ENCODE peak calls at places on chromosomes 3 and 15, in four cellular contexts. B is astrocyte, F is heart right ventricle, T is Peyer's patch. N is an unnamed sample.

GRCh38 chr3:151766454-151766853 is 32.7 kb downstream of the AADACL2 start:
- DNase-seq in B (peak), F (no peak), T (no peak), N (peak)

GRCh38 chr15:48940508-48940907 is 23.2 kb downstream of the SHC4 start:
- DNase-seq in B (peak), F (no peak), T (no peak), N (peak)

GRCh38 chr3:179146911-179147570 is 1.1 kb upstream of the PIK3CA start:
- DNase-seq in B (peak), F (peak), T (no peak), N (peak)

GRCh38 chr3:120274739-120275167 is 10.3 kb downstream of the GPR156 start:
- DNase-seq in B (peak), F (peak), T (no peak), N (peak)

GRCh38 chr3:61530355-61530754 is 31.0 kb upstream of the PTPRG start:
- DNase-seq in B (peak), F (peak), T (no peak), N (peak)

GRCh38 chr3:4688411-4688810 is 195.3 kb downstream of the ITPR1 start:
- DNase-seq in B (no peak), F (no peak), T (no peak), N (peak)

GRCh38 chr3:76107935-76108570 is 322.7 kb upstream of the ZNF717 start:
- DNase-seq in B (peak), F (no peak), T (no peak), N (peak)

GRCh38 chr3:67863869-67864268 is 209.5 kb upstream of the SUCLG2 start:
- DNase-seq in B (no peak), F (no peak), T (no peak), N (no peak)

GRCh38 chr3:14536055-14536815 is 3.9 kb downstream of the GRIP2 start:
- DNase-seq in B (no peak), F (no peak), T (no peak), N (no peak)

GRCh38 chr3:134009345-134010000 is 20.3 kb downstream of the SLCO2A1 start:
- DNase-seq in B (peak), F (no peak), T (no peak), N (peak)

GRCh38 chr15:69129026-69129385 is 31.4 kb upstream of the GLCE start:
- DNase-seq in B (no peak), F (no peak), T (no peak), N (no peak)

GRCh38 chr3:156642750-156643728 is 31.4 kb upstream of the TIPARP start:
- DNase-seq in B (no peak), F (no peak), T (no peak), N (peak)

GRCh38 chr3:50264389-50264963 is 4.5 kb upstream of the SEMA3B start:
- DNase-seq in B (peak), F (peak), T (peak), N (peak)

GRCh38 chr15:78264304-78265136 is at the start of gene DNAJA4:
- DNase-seq in B (peak), F (peak), T (peak), N (peak)

GRCh38 chr15:34109775-34110663 is 8.1 kb downstream of the PGBD4 start:
- DNase-seq in B (peak), F (no peak), T (no peak), N (peak)

GRCh38 chr15:71677766-71678165 is 132.6 kb upstream of the NR2E3 start:
- DNase-seq in B (no peak), F (no peak), T (no peak), N (no peak)

GRCh38 chr3:31253782-31254181 is 278.9 kb upstream of the STT3B start:
- DNase-seq in B (no peak), F (no peak), T (no peak), N (no peak)

GRCh38 chr3:147008458-147008857 is 397.9 kb downstream of the ZIC4 start:
- DNase-seq in B (no peak), F (no peak), T (no peak), N (no peak)

GRCh38 chr15:29050870-29051269 is 165.1 kb downstream of the APBA2 start:
- DNase-seq in B (peak), F (no peak), T (peak), N (peak)

GRCh38 chr3:126540342-126540849 is 16.4 kb downstream of the CHST13 start:
- DNase-seq in B (peak), F (peak), T (peak), N (peak)

GRCh38 chr3:98151241-98151640 is 4.0 kb downstream of the OR5H14 start:
- DNase-seq in B (peak), F (no peak), T (no peak), N (no peak)

GRCh38 chr15:51126842-51127241 is 32.1 kb upstream of the TNFAIP8L3 start:
- DNase-seq in B (no peak), F (no peak), T (no peak), N (no peak)

GRCh38 chr15:33985287-33985686 is 17.0 kb downstream of the CHRM5 start:
- DNase-seq in B (peak), F (no peak), T (no peak), N (peak)

GRCh38 chr3:109640146-109640652 is 302.9 kb upstream of the DPPA4 start:
- DNase-seq in B (peak), F (no peak), T (no peak), N (no peak)

GRCh38 chr3:124563376-124563775 is 166.9 kb upstream of the UMPS start:
- DNase-seq in B (no peak), F (no peak), T (peak), N (no peak)

DNA sequence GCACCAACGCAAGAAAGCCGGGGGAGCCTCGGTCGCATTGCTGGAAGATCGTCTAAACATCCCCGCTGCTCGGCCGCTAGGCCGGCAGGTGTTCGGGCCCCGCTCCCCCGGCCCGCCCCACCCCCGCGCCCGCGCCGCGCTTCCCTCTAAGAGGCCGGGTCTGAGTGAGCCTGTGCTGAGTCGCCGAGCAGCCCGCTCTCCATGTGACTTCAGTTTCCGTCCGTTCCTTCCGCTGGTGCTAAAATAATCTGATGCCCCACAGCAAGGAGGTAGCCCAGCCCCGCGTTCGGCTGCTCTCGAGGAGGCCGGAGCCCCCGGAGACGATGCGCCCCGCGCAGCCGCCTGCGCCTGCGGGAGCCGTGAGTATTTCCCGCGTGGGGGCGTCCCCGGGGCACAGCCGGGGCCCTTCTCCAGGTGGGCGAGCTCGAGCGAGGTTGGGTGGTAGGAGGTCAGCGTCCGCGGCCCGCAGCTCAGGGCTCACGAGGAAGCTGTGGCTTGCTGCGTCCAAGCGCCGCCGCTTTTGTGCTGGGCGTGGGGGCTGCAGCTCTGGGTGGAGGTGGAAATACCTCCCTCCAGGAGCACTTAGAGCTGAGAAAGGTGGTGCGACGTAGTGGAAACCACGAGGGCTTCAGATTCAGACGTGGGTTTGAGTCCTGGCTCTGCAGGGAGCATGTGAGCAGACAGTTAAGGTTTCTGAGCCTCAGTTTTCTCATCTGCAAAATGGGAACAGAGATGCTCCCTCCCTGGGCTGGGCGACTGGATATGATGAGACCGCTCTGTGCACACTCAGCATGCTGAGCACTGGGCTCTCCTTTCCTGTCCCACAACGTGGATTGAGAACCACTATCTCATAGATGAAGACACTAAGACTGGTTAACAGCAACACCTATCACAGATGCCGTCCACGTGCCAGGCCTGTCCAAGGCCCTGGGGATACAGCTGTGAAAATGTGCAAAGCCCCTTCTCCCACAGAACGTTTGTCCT is at the start of gene NRROS:
- DNase-seq in B (peak), F (peak), T (peak), N (peak)
- H3K4me3 ChIP-seq in B (peak), F (peak), T (peak), N (peak)

GRCh38 chr3:107172411-107172810 is 204.8 kb upstream of the CCDC54 start:
- DNase-seq in B (no peak), F (no peak), T (no peak), N (no peak)
- TF ChIP-seq CTCF in B (no peak), F (no peak), T (no peak), N (no peak)

GRCh38 chr3:149042766-149043386 is 43.5 kb downstream of the HLTF start:
- DNase-seq in B (peak), F (no peak), T (no peak), N (peak)
- H3K4me3 ChIP-seq in B (no peak), F (no peak), T (no peak), N (no peak)

DNA sequence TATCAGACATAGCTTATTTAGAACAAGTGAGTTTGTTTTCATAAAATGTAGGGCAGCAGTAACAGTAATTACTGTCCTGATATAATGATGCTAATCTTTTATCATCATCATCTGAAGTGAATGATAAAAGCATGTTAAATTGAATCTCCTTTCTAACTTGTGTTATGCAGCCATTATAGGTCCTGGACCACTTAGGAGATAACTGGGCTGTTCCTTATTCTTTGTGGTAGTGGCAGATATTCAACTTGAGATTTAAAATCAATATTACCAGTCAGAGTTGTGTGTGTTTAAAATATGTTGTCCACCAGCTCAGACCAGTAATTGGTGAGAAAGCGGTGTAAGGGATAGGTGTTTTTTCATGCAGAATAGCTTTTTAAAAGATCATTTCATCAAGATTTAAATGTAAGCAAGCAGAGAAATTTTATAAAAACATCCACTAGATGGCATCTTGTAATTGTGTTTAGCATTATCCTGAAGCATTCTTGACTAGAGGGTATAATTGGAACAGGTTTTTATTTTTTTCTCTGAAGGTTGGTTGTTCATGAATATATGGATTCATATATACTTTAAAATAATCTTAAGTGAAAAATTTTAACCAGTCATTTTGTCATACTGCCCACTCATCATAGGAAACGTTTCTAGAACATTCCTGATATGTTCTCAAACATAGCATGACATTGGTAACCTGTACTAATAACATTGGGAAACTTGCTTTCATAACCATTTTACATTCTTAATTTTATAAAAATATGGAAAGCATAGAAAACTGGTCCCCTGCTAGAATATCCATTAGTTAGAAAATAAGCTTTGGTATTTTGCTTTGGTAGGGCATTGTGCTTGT is 153.9 kb downstream of the BBX start:
- DNase-seq in B (no peak), F (no peak), T (no peak), N (peak)
- TF ChIP-seq CTCF in B (peak), F (peak), T (peak), N (peak)

DNA sequence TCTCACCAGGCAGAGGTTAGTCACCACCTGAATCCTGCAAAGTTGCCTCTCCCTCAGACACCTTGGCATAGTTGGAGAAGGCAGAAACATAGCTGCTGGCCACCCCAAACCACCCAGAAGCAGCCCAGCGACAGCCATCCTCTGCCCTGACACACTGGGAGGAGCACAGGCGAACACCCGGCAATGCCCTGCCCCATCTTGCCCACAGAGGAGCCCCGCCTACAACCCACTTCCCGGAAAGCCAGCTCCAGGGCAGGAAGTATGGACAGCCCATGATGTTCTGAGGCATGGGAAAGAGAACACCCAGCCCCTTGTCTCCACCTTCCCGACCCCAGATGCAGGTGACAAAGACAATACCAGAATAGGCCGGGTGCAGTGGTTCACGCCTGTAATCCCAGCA is 12.6 kb upstream of the SHISA5 start:
- DNase-seq in B (no peak), F (no peak), T (no peak), N (no peak)
- H3K4me3 ChIP-seq in B (no peak), F (no peak), T (no peak), N (no peak)

DNA sequence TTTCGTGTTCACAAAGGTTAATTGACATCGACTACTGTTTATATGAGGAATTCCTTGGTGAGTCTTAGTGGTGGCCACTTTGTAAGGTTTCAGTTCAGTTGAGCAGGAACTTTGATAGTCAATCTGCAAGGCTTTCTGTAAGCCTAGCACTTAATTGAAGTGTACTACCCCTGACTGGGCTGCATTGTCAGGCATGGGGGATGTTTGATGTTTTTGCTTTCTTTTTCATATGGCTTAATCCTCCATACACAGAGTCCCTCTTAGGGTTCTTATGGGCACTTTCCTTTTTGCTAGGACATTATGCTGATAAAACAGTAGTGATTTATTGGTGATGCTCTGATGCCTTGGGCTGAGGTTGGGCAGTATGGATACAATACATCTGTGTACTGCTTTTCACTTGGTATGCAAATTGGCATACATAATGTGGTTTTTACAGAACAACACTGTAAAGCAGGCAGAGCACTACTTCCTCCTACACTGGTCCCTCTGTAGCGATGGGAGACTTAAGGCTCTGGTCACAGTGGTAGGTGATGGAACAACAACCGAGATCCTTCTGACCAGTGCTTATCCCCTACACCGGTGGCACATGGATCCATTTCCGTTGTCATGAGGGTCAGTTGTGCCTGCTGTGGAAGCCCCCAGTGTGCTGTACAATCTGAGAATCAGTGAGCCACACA is 261.0 kb downstream of the MFSD1 start:
- DNase-seq in B (no peak), F (no peak), T (no peak), N (no peak)
- TF ChIP-seq CTCF in B (no peak), F (no peak), T (no peak), N (no peak)

GRCh38 chr15:68114840-68115239 is 60.7 kb downstream of the PIAS1 start:
- DNase-seq in B (no peak), F (no peak), T (no peak), N (no peak)
- H3K4me3 ChIP-seq in B (no peak), F (peak), T (no peak), N (peak)

DNA sequence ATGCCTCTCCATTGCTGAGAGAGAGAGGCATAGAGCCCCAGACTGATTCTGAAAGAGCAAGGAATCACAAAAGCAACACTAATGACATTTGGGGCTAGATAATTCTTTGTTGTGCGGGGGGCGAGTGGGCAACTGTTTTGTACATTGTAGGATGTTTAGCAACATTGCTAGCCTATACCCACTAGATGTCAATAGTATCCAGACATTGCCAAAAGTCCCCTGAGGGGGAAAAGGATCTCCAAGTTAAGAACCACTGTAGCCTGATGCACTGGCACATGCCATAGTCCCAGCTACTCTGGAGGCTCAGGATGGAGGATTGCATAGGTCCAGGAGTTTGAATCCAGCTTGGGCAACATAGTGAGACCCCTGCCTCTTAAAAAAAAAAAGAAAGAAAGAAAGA is 22.8 kb upstream of the GOLM2 start:
- DNase-seq in B (no peak), F (no peak), T (no peak), N (no peak)
- TF ChIP-seq CTCF in B (no peak), F (no peak), T (no peak), N (no peak)

GRCh38 chr3:28301607-28302158 is 46.8 kb upstream of the ZCWPW2 start:
- DNase-seq in B (no peak), F (no peak), T (no peak), N (peak)
- H3K4me3 ChIP-seq in B (no peak), F (no peak), T (no peak), N (no peak)

N was measured in fibroblast of pulmonary artery.